ENCODE peak calls at places on chromosomes 2 and 18, in five cellular contexts. D is iPS DF 6.9; Q is Right ventricle myocardium superior; A is stimulated activated CD4-positive, alpha-beta T cell treated with anti-CD3 and anti-CD28 coated beads, Interleukin-15, amount 100 ng/mL, for 1 hour; L is retina. B is an unnamed sample.

GRCh38 chr2:120246546-120247300 is 5.9 kb upstream of the RALB start:
- DNase-seq in L (no peak), A (no peak), Q (no peak), D (no peak), B (no peak)

GRCh38 chr2:174632847-174633620 is 35.4 kb upstream of the WIPF1 start:
- DNase-seq in A (no peak), D (no peak), L (no peak), Q (no peak), B (no peak)

GRCh38 chr2:58834404-58834803 is 593.3 kb upstream of the FANCL start:
- DNase-seq in Q (no peak), A (no peak), D (peak; percentile 60), L (peak; percentile 32), B (no peak)

GRCh38 chr2:73091164-73091563 is 19.7 kb upstream of the SFXN5 start:
- DNase-seq in D (no peak), Q (peak; percentile 16), L (no peak), A (no peak), B (no peak)

GRCh38 chr2:149597050-149598013 is 9.8 kb upstream of the MMADHC start:
- DNase-seq in L (peak; percentile 81), A (peak; percentile 22), D (peak; percentile 55), Q (no peak), B (peak; percentile 43)

GRCh38 chr2:15749460-15750432 is 158.1 kb downstream of the DDX1 start:
- DNase-seq in A (no peak), Q (no peak), D (no peak), L (no peak), B (no peak)

GRCh38 chr2:102042196-102043041 is 50.7 kb downstream of the IL1R2 start:
- DNase-seq in D (no peak), A (no peak), Q (no peak), L (no peak), B (no peak)

GRCh38 chr2:91442246-91442905 is 2750.9 kb downstream of the RPIA start:
- DNase-seq in L (peak; percentile 45), A (no peak), Q (peak; percentile 43), D (no peak), B (peak; percentile 54)

GRCh38 chr2:85347554-85347953 is 6.8 kb downstream of the RETSAT start:
- DNase-seq in A (no peak), L (no peak), D (no peak), Q (no peak), B (no peak)

GRCh38 chr2:151159109-151159690 is 102.5 kb downstream of the RBM43 start:
- DNase-seq in Q (no peak), D (no peak), A (no peak), L (peak; percentile 18), B (no peak)

GRCh38 chr18:44737623-44738022 is 56.9 kb downstream of the SETBP1 start:
- DNase-seq in Q (no peak), A (no peak), D (no peak), L (no peak), B (no peak)

GRCh38 chr2:85095094-85095493 is 38.1 kb upstream of the TCF7L1 start:
- DNase-seq in Q (no peak), A (no peak), L (no peak), D (no peak), B (no peak)

GRCh38 chr2:24489942-24490673 is 946 bp upstream of the NCOA1 start:
- DNase-seq in A (no peak), Q (no peak), L (no peak), D (no peak), B (no peak)

GRCh38 chr2:85561280-85562212 is at the start of gene GGCX:
- DNase-seq in D (peak; percentile 84), A (peak; percentile 85), L (peak; percentile 97), Q (peak; percentile 98), B (peak; percentile 94)

GRCh38 chr2:45009303-45009927 is at the start of gene SIX2:
- DNase-seq in A (no peak), D (peak; percentile 79), L (peak; percentile 94), Q (peak; percentile 95), B (peak; percentile 80)

GRCh38 chr2:80136338-80136737 is 168.2 kb downstream of the LRRTM1 start:
- DNase-seq in Q (no peak), A (no peak), D (no peak), L (no peak), B (no peak)

GRCh38 chr2:48065971-48066370 is 159.7 kb upstream of the FBXO11 start:
- DNase-seq in Q (no peak), L (no peak), A (no peak), D (no peak), B (no peak)

GRCh38 chr2:129482626-129483025 is 496.8 kb upstream of the RAB6C start:
- DNase-seq in Q (no peak), L (no peak), A (no peak), D (no peak), B (no peak)

GRCh38 chr2:240783819-240784621 is 36.0 kb downstream of the KIF1A start:
- DNase-seq in A (no peak), Q (peak; percentile 33), L (no peak), D (no peak), B (no peak)

GRCh38 chr2:11419781-11420180 is 46.2 kb downstream of the E2F6 start:
- DNase-seq in Q (no peak), L (no peak), D (no peak), A (no peak), B (no peak)

GRCh38 chr18:49520661-49521145 is 33.7 kb upstream of the C18orf32 start:
- DNase-seq in D (no peak), A (no peak), L (no peak), Q (no peak), B (no peak)

GRCh38 chr2:152098033-152098797 is 629 bp downstream of the CACNB4 start:
- DNase-seq in L (peak; percentile 78), Q (peak; percentile 61), D (no peak), A (no peak), B (no peak)

GRCh38 chr2:188813315-188813714 is 160.9 kb upstream of the COL3A1 start:
- DNase-seq in D (no peak), A (no peak), L (no peak), Q (no peak), B (no peak)